ENCODE peak calls at places on chromosomes 7 and 10, in six cellular contexts. N, V, P, W, L and R are unnamed samples.

GRCh38 chr10:90579602-90580242 is 278.1 kb downstream of the HTR7 start:
- DNase-seq in N (peak), V (no peak), P (peak), W (peak), L (no peak), R (no peak)

GRCh38 chr7:52100-52499 is 140.3 kb upstream of the FAM20C start:
- DNase-seq in N (no peak), V (no peak), P (no peak), W (no peak), L (peak), R (no peak)

GRCh38 chr10:28684157-28684985 is 7.0 kb downstream of the BAMBI start:
- DNase-seq in N (no peak), V (no peak), P (no peak), W (no peak), L (no peak), R (no peak)

GRCh38 chr10:100612601-100613595 is 77.2 kb downstream of the HIF1AN start:
- DNase-seq in N (no peak), V (no peak), P (no peak), W (no peak), L (no peak), R (no peak)

GRCh38 chr7:70472580-70473239 is 659.2 kb upstream of the GALNT17 start:
- DNase-seq in N (no peak), V (no peak), P (no peak), W (no peak), L (no peak), R (no peak)

GRCh38 chr10:44393051-44393630 is 8.2 kb upstream of the CXCL12 start:
- DNase-seq in N (no peak), V (no peak), P (no peak), W (no peak), L (no peak), R (no peak)

GRCh38 chr10:4934391-4934987 is 28.7 kb upstream of the AKR1C1 start:
- DNase-seq in N (no peak), V (no peak), P (no peak), W (no peak), L (no peak), R (no peak)

GRCh38 chr7:44154703-44155102 is 13.6 kb upstream of the MYL7 start:
- DNase-seq in N (no peak), V (no peak), P (no peak), W (no peak), L (no peak), R (no peak)

GRCh38 chr10:72729528-72729927 is 37.6 kb downstream of the MCU start:
- DNase-seq in N (no peak), V (no peak), P (no peak), W (no peak), L (no peak), R (no peak)

GRCh38 chr7:30941582-30942310 is 22.0 kb upstream of the GHRHR start:
- DNase-seq in N (peak), V (no peak), P (no peak), W (no peak), L (no peak), R (no peak)

GRCh38 chr7:44377134-44377463 is 51.7 kb upstream of the CAMK2B start:
- DNase-seq in N (no peak), V (peak), P (no peak), W (no peak), L (no peak), R (no peak)

GRCh38 chr10:131242007-131242406 is 69.5 kb downstream of the TCERG1L start:
- DNase-seq in N (peak), V (peak), P (no peak), W (peak), L (no peak), R (no peak)

GRCh38 chr10:1198453-1199344 is 142.5 kb downstream of the WDR37 start:
- DNase-seq in N (no peak), V (no peak), P (no peak), W (no peak), L (no peak), R (no peak)

GRCh38 chr7:143882611-143883078 is 19.3 kb downstream of the TCAF1 start:
- DNase-seq in N (no peak), V (peak), P (peak), W (no peak), L (peak), R (peak)

GRCh38 chr7:46369933-46370654 is 449.0 kb upstream of the IGFBP3 start:
- DNase-seq in N (no peak), V (no peak), P (peak), W (peak), L (no peak), R (no peak)

GRCh38 chr10:90849956-90850749 is 7.7 kb downstream of the HTR7 start:
- DNase-seq in N (no peak), V (no peak), P (no peak), W (no peak), L (no peak), R (no peak)

GRCh38 chr7:157693521-157694388 is 357.0 kb downstream of the DNAJB6 start:
- DNase-seq in N (no peak), V (peak), P (no peak), W (no peak), L (peak), R (no peak)

GRCh38 chr10:49228677-49229076 is 40.5 kb upstream of the TMEM273 start:
- DNase-seq in N (no peak), V (no peak), P (no peak), W (no peak), L (no peak), R (no peak)

GRCh38 chr10:30455816-30456215 is 21.8 kb downstream of the MAP3K8 start:
- DNase-seq in N (no peak), V (peak), P (no peak), W (no peak), L (peak), R (no peak)

GRCh38 chr10:132336064-132336746 is 4.2 kb downstream of the LRRC27 start:
- DNase-seq in N (no peak), V (peak), P (no peak), W (no peak), L (peak), R (no peak)

GRCh38 chr10:133276435-133277201 is at the start of gene ADAM8:
- DNase-seq in N (no peak), V (peak), P (no peak), W (no peak), L (peak), R (no peak)

GRCh38 chr7:157432957-157433576 is 96.3 kb downstream of the DNAJB6 start:
- DNase-seq in N (peak), V (peak), P (peak), W (no peak), L (peak), R (peak)

GRCh38 chr10:13120786-13121499 is 21.0 kb downstream of the OPTN start:
- DNase-seq in N (no peak), V (no peak), P (no peak), W (no peak), L (no peak), R (no peak)

GRCh38 chr10:7932301-7933036 is 114.2 kb downstream of the TAF3 start:
- DNase-seq in N (no peak), V (no peak), P (peak), W (no peak), L (no peak), R (no peak)

GRCh38 chr7:20408467-20408826 is 77.7 kb downstream of the ITGB8 start:
- DNase-seq in N (no peak), V (no peak), P (no peak), W (no peak), L (peak), R (no peak)

GRCh38 chr7:79787101-79787500 is 333.6 kb upstream of the MAGI2 start:
- DNase-seq in N (no peak), V (no peak), P (no peak), W (no peak), L (no peak), R (no peak)

GRCh38 chr7:135714534-135715009 is 13.4 kb downstream of the SLC13A4 start:
- DNase-seq in N (peak), V (no peak), P (no peak), W (peak), L (no peak), R (no peak)

GRCh38 chr7:2760098-2760889 is 72.3 kb downstream of the AMZ1 start:
- DNase-seq in N (peak), V (peak), P (peak), W (peak), L (peak), R (no peak)

GRCh38 chr10:69064762-69065328 is 23.1 kb upstream of the SRGN start:
- DNase-seq in N (no peak), V (no peak), P (no peak), W (no peak), L (no peak), R (no peak)

GRCh38 chr10:3481496-3481895 is 303.5 kb downstream of the KLF6 start:
- DNase-seq in N (no peak), V (no peak), P (no peak), W (no peak), L (no peak), R (no peak)

DNA sequence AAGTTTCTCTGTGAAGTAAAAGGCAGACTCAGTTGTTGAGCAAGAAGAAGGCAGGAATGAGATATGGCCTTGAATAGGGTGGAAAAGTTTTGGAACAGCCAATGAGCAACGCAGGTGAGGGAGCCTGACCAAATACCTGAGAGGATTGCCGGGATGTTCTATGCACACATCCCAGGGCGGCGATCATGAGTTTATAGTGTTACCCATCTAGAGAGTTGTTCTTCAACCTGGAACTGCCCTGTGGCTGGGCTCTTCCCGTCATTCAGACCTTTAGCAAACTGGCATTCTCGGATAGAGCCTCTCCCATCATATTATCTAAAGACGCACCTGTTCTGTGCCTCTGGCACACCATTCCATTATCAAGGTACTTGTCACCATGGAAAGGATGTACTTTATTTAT is 103.0 kb upstream of the KIF5B start:
- DNase-seq in N (no peak), V (no peak), P (no peak), W (no peak), L (no peak), R (no peak)
- TF ChIP-seq POLR2A in N (no peak), V (no peak), P (no peak), W (no peak), L (no peak), R (no peak)

GRCh38 chr7:74479961-74480829 is 26.5 kb downstream of the GTF2IRD1 start:
- DNase-seq in N (no peak), V (peak), P (peak), W (no peak), L (peak), R (peak)
- H3K4me3 ChIP-seq in N (no peak), V (peak), P (peak), W (no peak), L (peak), R (peak)

GRCh38 chr7:33157311-33157710 is 27.9 kb downstream of the BBS9 start:
- DNase-seq in N (no peak), V (no peak), P (no peak), W (no peak), L (no peak), R (no peak)
- H3K27ac ChIP-seq in N (no peak), V (no peak), P (no peak), W (no peak), L (no peak), R (peak)

GRCh38 chr7:151552352-151553028 is 32.8 kb upstream of the RHEB start:
- DNase-seq in N (no peak), V (no peak), P (no peak), W (no peak), L (peak), R (peak)
- TF ChIP-seq POLR2A in N (no peak), V (no peak), P (no peak), W (no peak), L (no peak), R (no peak)